ENCODE peak calls at places on chromosome 22, in ten cellular contexts. K is Ammon's horn; F is EL; E is activated CD4-positive, alpha-beta T cell treated with anti-CD3 and anti-CD28 coated beads, Interleukin-2, amount 50 U/mL, for 1 hour; P is GOT3; Y is stimulated activated CD8-positive, alpha-beta memory T cell treated with anti-CD3 and anti-CD28 coated beads, Interleukin-7, amount 100 ng/mL, for 24 hours; J is stimulated activated CD4-positive, alpha-beta T cell treated with anti-CD3 and anti-CD28 coated beads, Interleukin-12 subunit alpha, Interleukin-12 subunit beta, amount 100 ng/mL, for 4 hours; L is anterior cingulate cortex; X is GM12865; R is HCT116. G is an unnamed sample.

GRCh38 chr22:30423296-30423958 is 2.1 kb upstream of the MTFP1 start:
- DNase-seq in K (peak), F (no peak), E (peak), P (no peak), Y (peak), J (peak), L (no peak), X (peak), R (no peak), G (no peak)

GRCh38 chr22:46528121-46528610 is 9.3 kb downstream of the CELSR1 start:
- DNase-seq in K (no peak), F (peak), E (no peak), P (no peak), Y (no peak), J (no peak), L (no peak), X (no peak), R (peak), G (no peak)

GRCh38 chr22:20284471-20285086 is 16.5 kb upstream of the RTN4R start:
- DNase-seq in K (no peak), F (no peak), E (no peak), P (no peak), Y (no peak), J (no peak), L (no peak), X (no peak), R (no peak), G (no peak)

GRCh38 chr22:48651036-48651890 is 1176.4 kb downstream of the BRD1 start:
- DNase-seq in K (peak), F (no peak), E (no peak), P (no peak), Y (no peak), J (no peak), L (peak), X (no peak), R (peak), G (no peak)

GRCh38 chr22:37545703-37546435 is 14.4 kb upstream of the CDC42EP1 start:
- DNase-seq in K (peak), F (peak), E (no peak), P (no peak), Y (no peak), J (no peak), L (no peak), X (no peak), R (no peak), G (no peak)

GRCh38 chr22:44981857-44982256 is 27.9 kb downstream of the PHF21B start:
- DNase-seq in K (no peak), F (no peak), E (no peak), P (no peak), Y (no peak), J (no peak), L (no peak), X (no peak), R (no peak), G (no peak)

GRCh38 chr22:45553333-45554039 is 50.8 kb downstream of the FBLN1 start:
- DNase-seq in K (peak), F (peak), E (peak), P (no peak), Y (peak), J (peak), L (peak), X (peak), R (peak), G (peak)

GRCh38 chr22:43356881-43357280 is 13.7 kb upstream of the SCUBE1 start:
- DNase-seq in K (no peak), F (no peak), E (no peak), P (no peak), Y (no peak), J (no peak), L (no peak), X (no peak), R (no peak), G (no peak)

GRCh38 chr22:50727678-50728522 is 10.1 kb upstream of the ACR start:
- DNase-seq in K (no peak), F (no peak), E (no peak), P (no peak), Y (no peak), J (no peak), L (no peak), X (no peak), R (no peak), G (no peak)

GRCh38 chr22:47355388-47355725 is 592.9 kb downstream of the TBC1D22A start:
- DNase-seq in K (no peak), F (no peak), E (no peak), P (no peak), Y (no peak), J (no peak), L (no peak), X (no peak), R (no peak), G (no peak)

GRCh38 chr22:27879923-27880322 is 39.1 kb downstream of the PITPNB start:
- DNase-seq in K (peak), F (peak), E (no peak), P (no peak), Y (no peak), J (no peak), L (no peak), X (peak), R (peak), G (peak)

GRCh38 chr22:43537019-43537585 is 125.3 kb downstream of the MPPED1 start:
- DNase-seq in K (no peak), F (no peak), E (no peak), P (no peak), Y (no peak), J (no peak), L (no peak), X (no peak), R (no peak), G (no peak)

GRCh38 chr22:50725597-50725996 is 12.4 kb upstream of the ACR start:
- DNase-seq in K (no peak), F (no peak), E (no peak), P (no peak), Y (no peak), J (no peak), L (no peak), X (no peak), R (no peak), G (no peak)

GRCh38 chr22:31083923-31084810 is 3.0 kb downstream of the SMTN start:
- DNase-seq in K (no peak), F (no peak), E (no peak), P (no peak), Y (no peak), J (no peak), L (no peak), X (peak), R (no peak), G (no peak)

G was measured in HAP-1.